ENCODE peak calls at places on chromosome X, in eight cellular contexts. One of them, this sample, is unnamed.

GRCh38 chrX:153983321-153983729 is 10.8 kb downstream of the TMEM187 start:
- DNase-seq in sigmoid colon: no peak
- DNase-seq in IMR-90: no peak
- DNase-seq in upper lobe of left lung: no peak
- DNase-seq in right lobe of liver: no peak
- DNase-seq in H1: no peak
- DNase-seq in esophagus squamous epithelium: no peak
- DNase-seq in ovary: no peak
- DNase-seq in this sample: no peak

GRCh38 chrX:23435575-23435974 is 100.9 kb downstream of the PTCHD1 start:
- DNase-seq in sigmoid colon: no peak
- DNase-seq in IMR-90: no peak
- DNase-seq in ovary: no peak
- DNase-seq in right lobe of liver: no peak
- DNase-seq in esophagus squamous epithelium: no peak
- DNase-seq in H1: no peak
- DNase-seq in upper lobe of left lung: no peak
- DNase-seq in this sample: no peak

GRCh38 chrX:9598344-9598743 is 133.5 kb downstream of the TBL1X start:
- DNase-seq in right lobe of liver: no peak
- DNase-seq in H1: no peak
- DNase-seq in esophagus squamous epithelium: no peak
- DNase-seq in upper lobe of left lung: no peak
- DNase-seq in IMR-90: no peak
- DNase-seq in sigmoid colon: no peak
- DNase-seq in ovary: no peak
- DNase-seq in this sample: no peak

GRCh38 chrX:6959006-6959405 is 188.5 kb upstream of the STS start:
- DNase-seq in ovary: no peak
- DNase-seq in upper lobe of left lung: no peak
- DNase-seq in esophagus squamous epithelium: no peak
- DNase-seq in H1: peak; percentile 15
- DNase-seq in IMR-90: no peak
- DNase-seq in right lobe of liver: no peak
- DNase-seq in sigmoid colon: no peak
- DNase-seq in this sample: no peak

GRCh38 chrX:130695931-130696330 is 207.1 kb downstream of the ENOX2 start:
- DNase-seq in sigmoid colon: no peak
- DNase-seq in esophagus squamous epithelium: no peak
- DNase-seq in right lobe of liver: no peak
- DNase-seq in upper lobe of left lung: no peak
- DNase-seq in ovary: no peak
- DNase-seq in H1: no peak
- DNase-seq in IMR-90: no peak
- DNase-seq in this sample: no peak

GRCh38 chrX:154029439-154029838 is 9.7 kb upstream of the IRAK1 start:
- DNase-seq in esophagus squamous epithelium: no peak
- DNase-seq in right lobe of liver: no peak
- DNase-seq in IMR-90: no peak
- DNase-seq in ovary: no peak
- DNase-seq in upper lobe of left lung: no peak
- DNase-seq in H1: no peak
- DNase-seq in sigmoid colon: no peak
- DNase-seq in this sample: no peak

GRCh38 chrX:105975382-105975781 is 63.1 kb downstream of the SERPINA7 start:
- DNase-seq in right lobe of liver: no peak
- DNase-seq in sigmoid colon: no peak
- DNase-seq in upper lobe of left lung: no peak
- DNase-seq in H1: no peak
- DNase-seq in ovary: no peak
- DNase-seq in IMR-90: peak; percentile 1
- DNase-seq in esophagus squamous epithelium: no peak
- DNase-seq in this sample: no peak

GRCh38 chrX:126137899-126138298 is 28.2 kb downstream of the DCAF12L2 start:
- DNase-seq in right lobe of liver: no peak
- DNase-seq in ovary: no peak
- DNase-seq in upper lobe of left lung: no peak
- DNase-seq in IMR-90: no peak
- DNase-seq in esophagus squamous epithelium: no peak
- DNase-seq in H1: no peak
- DNase-seq in sigmoid colon: no peak
- DNase-seq in this sample: no peak

GRCh38 chrX:110417128-110417527 is 58.5 kb downstream of the RTL9 start:
- DNase-seq in IMR-90: no peak
- DNase-seq in esophagus squamous epithelium: no peak
- DNase-seq in H1: no peak
- DNase-seq in ovary: no peak
- DNase-seq in upper lobe of left lung: no peak
- DNase-seq in sigmoid colon: no peak
- DNase-seq in right lobe of liver: no peak
- DNase-seq in this sample: no peak

GRCh38 chrX:38854305-38854704 is 53.0 kb downstream of the MID1IP1 start:
- DNase-seq in ovary: no peak
- DNase-seq in H1: no peak
- DNase-seq in IMR-90: no peak
- DNase-seq in upper lobe of left lung: no peak
- DNase-seq in esophagus squamous epithelium: no peak
- DNase-seq in right lobe of liver: no peak
- DNase-seq in sigmoid colon: no peak
- DNase-seq in this sample: no peak

GRCh38 chrX:68273887-68274286 is 159.4 kb downstream of the OPHN1 start:
- DNase-seq in H1: no peak
- DNase-seq in sigmoid colon: no peak
- DNase-seq in IMR-90: peak; percentile 17
- DNase-seq in upper lobe of left lung: no peak
- DNase-seq in right lobe of liver: no peak
- DNase-seq in ovary: no peak
- DNase-seq in esophagus squamous epithelium: no peak
- DNase-seq in this sample: no peak

GRCh38 chrX:51743179-51743957 is at the start of gene GSPT2:
- DNase-seq in sigmoid colon: peak; percentile 86
- DNase-seq in H1: peak; percentile 23
- DNase-seq in IMR-90: peak; percentile 76
- DNase-seq in esophagus squamous epithelium: peak; percentile 0
- DNase-seq in upper lobe of left lung: peak; percentile 80
- DNase-seq in right lobe of liver: peak; percentile 78
- DNase-seq in ovary: peak; percentile 77
- DNase-seq in this sample: peak; percentile 63

GRCh38 chrX:19595036-19595435 is 79.7 kb upstream of the MAP3K15 start:
- DNase-seq in right lobe of liver: no peak
- DNase-seq in IMR-90: no peak
- DNase-seq in esophagus squamous epithelium: no peak
- DNase-seq in sigmoid colon: no peak
- DNase-seq in H1: no peak
- DNase-seq in ovary: no peak
- DNase-seq in upper lobe of left lung: no peak
- DNase-seq in this sample: no peak

GRCh38 chrX:154748712-154749339 is 2.1 kb downstream of the GAB3 start:
- DNase-seq in right lobe of liver: no peak
- DNase-seq in sigmoid colon: peak; percentile 71
- DNase-seq in upper lobe of left lung: no peak
- DNase-seq in esophagus squamous epithelium: no peak
- DNase-seq in H1: no peak
- DNase-seq in ovary: no peak
- DNase-seq in IMR-90: peak; percentile 50
- DNase-seq in this sample: peak; percentile 46

GRCh38 chrX:12138366-12139313 is at the start of gene FRMPD4:
- DNase-seq in sigmoid colon: peak; percentile 76
- DNase-seq in esophagus squamous epithelium: no peak
- DNase-seq in H1: no peak
- DNase-seq in ovary: no peak
- DNase-seq in right lobe of liver: peak; percentile 37
- DNase-seq in upper lobe of left lung: peak; percentile 54
- DNase-seq in IMR-90: peak; percentile 24
- DNase-seq in this sample: no peak

GRCh38 chrX:131792356-131792749 is 230.7 kb upstream of the STK26 start:
- DNase-seq in right lobe of liver: peak; percentile 88
- DNase-seq in H1: no peak
- DNase-seq in ovary: peak; percentile 88
- DNase-seq in esophagus squamous epithelium: peak; percentile 66
- DNase-seq in upper lobe of left lung: no peak
- DNase-seq in sigmoid colon: peak; percentile 96
- DNase-seq in IMR-90: peak; percentile 94
- DNase-seq in this sample: peak; percentile 90

GRCh38 chrX:2243913-2244460 is 256.8 kb downstream of the DHRSX start:
- DNase-seq in right lobe of liver: no peak
- DNase-seq in H1: no peak
- DNase-seq in upper lobe of left lung: no peak
- DNase-seq in sigmoid colon: no peak
- DNase-seq in esophagus squamous epithelium: no peak
- DNase-seq in ovary: no peak
- DNase-seq in IMR-90: peak; percentile 15
- DNase-seq in this sample: no peak

GRCh38 chrX:154329284-154329683 is 33.7 kb downstream of the TKTL1 start:
- DNase-seq in ovary: no peak
- DNase-seq in esophagus squamous epithelium: no peak
- DNase-seq in IMR-90: no peak
- DNase-seq in upper lobe of left lung: no peak
- DNase-seq in sigmoid colon: no peak
- DNase-seq in right lobe of liver: peak; percentile 19
- DNase-seq in H1: no peak
- DNase-seq in this sample: no peak

GRCh38 chrX:20252392-20253231 is 14.1 kb downstream of the RPS6KA3 start:
- DNase-seq in IMR-90: peak; percentile 45
- DNase-seq in ovary: no peak
- DNase-seq in esophagus squamous epithelium: no peak
- DNase-seq in right lobe of liver: peak; percentile 60
- DNase-seq in upper lobe of left lung: no peak
- DNase-seq in H1: peak; percentile 29
- DNase-seq in sigmoid colon: peak; percentile 63
- DNase-seq in this sample: no peak

GRCh38 chrX:17546356-17546755 is 171.4 kb downstream of the NHS start:
- DNase-seq in sigmoid colon: no peak
- DNase-seq in IMR-90: no peak
- DNase-seq in esophagus squamous epithelium: no peak
- DNase-seq in upper lobe of left lung: no peak
- DNase-seq in ovary: no peak
- DNase-seq in H1: no peak
- DNase-seq in right lobe of liver: no peak
- DNase-seq in this sample: no peak

GRCh38 chrX:29662759-29663503 is 552.4 kb upstream of the MAGEB2 start:
- DNase-seq in right lobe of liver: no peak
- DNase-seq in upper lobe of left lung: no peak
- DNase-seq in H1: no peak
- DNase-seq in esophagus squamous epithelium: no peak
- DNase-seq in ovary: no peak
- DNase-seq in sigmoid colon: no peak
- DNase-seq in IMR-90: peak; percentile 98
- DNase-seq in this sample: no peak

GRCh38 chrX:111169141-111169540 is 73.2 kb downstream of the PAK3 start:
- DNase-seq in ovary: no peak
- DNase-seq in sigmoid colon: no peak
- DNase-seq in esophagus squamous epithelium: no peak
- DNase-seq in IMR-90: no peak
- DNase-seq in H1: no peak
- DNase-seq in upper lobe of left lung: no peak
- DNase-seq in right lobe of liver: no peak
- DNase-seq in this sample: no peak

GRCh38 chrX:118496763-118497079 is 1.1 kb downstream of the DOCK11 start:
- DNase-seq in right lobe of liver: no peak
- DNase-seq in sigmoid colon: no peak
- DNase-seq in esophagus squamous epithelium: no peak
- DNase-seq in ovary: no peak
- DNase-seq in H1: no peak
- DNase-seq in IMR-90: no peak
- DNase-seq in upper lobe of left lung: no peak
- DNase-seq in this sample: no peak

GRCh38 chrX:10121787-10122186 is 35.0 kb upstream of the CLCN4 start:
- DNase-seq in IMR-90: no peak
- DNase-seq in H1: no peak
- DNase-seq in upper lobe of left lung: no peak
- DNase-seq in right lobe of liver: peak; percentile 56
- DNase-seq in esophagus squamous epithelium: no peak
- DNase-seq in ovary: no peak
- DNase-seq in sigmoid colon: no peak
- DNase-seq in this sample: no peak

GRCh38 chrX:129933700-129934099 is 27.7 kb downstream of the UTP14A start:
- DNase-seq in H1: no peak
- DNase-seq in upper lobe of left lung: no peak
- DNase-seq in sigmoid colon: no peak
- DNase-seq in ovary: no peak
- DNase-seq in esophagus squamous epithelium: no peak
- DNase-seq in right lobe of liver: no peak
- DNase-seq in IMR-90: no peak
- DNase-seq in this sample: no peak

GRCh38 chrX:124346877-124347241 is 496 bp downstream of the SH2D1A start:
- DNase-seq in right lobe of liver: no peak
- DNase-seq in sigmoid colon: no peak
- DNase-seq in esophagus squamous epithelium: no peak
- DNase-seq in upper lobe of left lung: no peak
- DNase-seq in H1: no peak
- DNase-seq in ovary: no peak
- DNase-seq in IMR-90: no peak
- DNase-seq in this sample: no peak
- H3K27me3 ChIP-seq in right lobe of liver: no peaks in the 10 kb centered on the region
- H3K27me3 ChIP-seq in sigmoid colon: no peaks in the 10 kb centered on the region
- H3K27me3 ChIP-seq in esophagus squamous epithelium: no peaks in the 10 kb centered on the region
- H3K27me3 ChIP-seq in upper lobe of left lung: no peaks in the 10 kb centered on the region
- H3K27me3 ChIP-seq in H1: no peaks in the 10 kb centered on the region
- H3K27me3 ChIP-seq in ovary: no peaks in the 10 kb centered on the region
- H3K27me3 ChIP-seq in IMR-90: no peaks in the 10 kb centered on the region
- H3K27me3 ChIP-seq in this sample: no peaks in the 10 kb centered on the region

DNA sequence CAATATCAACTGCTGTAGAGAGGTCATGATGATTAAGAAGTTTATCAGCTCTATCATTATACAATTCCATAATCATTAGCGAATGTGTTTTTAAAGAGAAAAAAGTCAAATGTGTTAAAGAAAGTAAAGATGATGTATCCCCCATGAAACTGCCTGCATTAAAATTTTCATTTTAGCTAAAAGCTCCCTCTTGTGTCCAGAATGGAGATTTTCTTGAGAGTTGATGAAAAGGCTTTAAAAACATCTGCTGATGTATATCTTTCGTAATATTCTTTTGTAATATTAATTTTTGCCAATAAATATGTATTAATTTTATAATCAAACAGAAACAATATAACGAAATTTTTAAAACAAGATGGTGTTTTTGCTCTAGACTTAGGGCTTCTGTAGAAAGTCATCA is 52.1 kb upstream of the LHFPL1 start:
- DNase-seq in H1: no peak
- DNase-seq in right lobe of liver: no peak
- DNase-seq in esophagus squamous epithelium: no peak
- DNase-seq in IMR-90: peak; percentile 32
- DNase-seq in sigmoid colon: no peak
- DNase-seq in upper lobe of left lung: no peak
- DNase-seq in ovary: no peak
- DNase-seq in this sample: no peak
- TF ChIP-seq CTCF in H1: peak; percentile 21
- TF ChIP-seq CTCF in right lobe of liver: peak; percentile 45
- TF ChIP-seq CTCF in esophagus squamous epithelium: no peak
- TF ChIP-seq CTCF in IMR-90: peak; percentile 49
- TF ChIP-seq CTCF in sigmoid colon: no peak
- TF ChIP-seq CTCF in upper lobe of left lung: no peak
- TF ChIP-seq CTCF in ovary: no peak
- TF ChIP-seq CTCF in this sample: no peak

GRCh38 chrX:70454441-70455365 is 10.1 kb downstream of the DLG3 start:
- DNase-seq in IMR-90: peak; percentile 53
- DNase-seq in sigmoid colon: peak; percentile 81
- DNase-seq in right lobe of liver: peak; percentile 76
- DNase-seq in H1: peak; percentile 85
- DNase-seq in upper lobe of left lung: peak; percentile 91
- DNase-seq in ovary: peak; percentile 85
- DNase-seq in esophagus squamous epithelium: no peak
- DNase-seq in this sample: peak; percentile 75
- TF ChIP-seq POLR2A in IMR-90: no peak
- TF ChIP-seq POLR2A in sigmoid colon: no peak
- TF ChIP-seq POLR2A in right lobe of liver: no peak
- TF ChIP-seq POLR2A in H1: peak; percentile 41
- TF ChIP-seq POLR2A in upper lobe of left lung: no peak
- TF ChIP-seq POLR2A in ovary: no peak
- TF ChIP-seq POLR2A in esophagus squamous epithelium: no peak
- TF ChIP-seq POLR2A in this sample: no peak

GRCh38 chrX:40085714-40086113 is 12.0 kb downstream of the BCOR start:
- DNase-seq in H1: no peak
- DNase-seq in esophagus squamous epithelium: no peak
- DNase-seq in ovary: no peak
- DNase-seq in right lobe of liver: peak; percentile 58
- DNase-seq in sigmoid colon: no peak
- DNase-seq in upper lobe of left lung: no peak
- DNase-seq in IMR-90: no peak
- DNase-seq in this sample: no peak
- H3K27me3 ChIP-seq in H1: peaks cover 5% of the 10 kb centered on the region
- H3K27me3 ChIP-seq in esophagus squamous epithelium: no peaks in the 10 kb centered on the region
- H3K27me3 ChIP-seq in ovary: no peaks in the 10 kb centered on the region
- H3K27me3 ChIP-seq in right lobe of liver: no peaks in the 10 kb centered on the region
- H3K27me3 ChIP-seq in sigmoid colon: no peaks in the 10 kb centered on the region
- H3K27me3 ChIP-seq in upper lobe of left lung: no peaks in the 10 kb centered on the region
- H3K27me3 ChIP-seq in IMR-90: no peaks in the 10 kb centered on the region
- H3K27me3 ChIP-seq in this sample: no peaks in the 10 kb centered on the region